ENCODE peak calls at places on chromosomes 6 and 20, in four cellular contexts. One of them, this sample, is unnamed.

GRCh38 chr20:60882776-60883303 is 369.2 kb upstream of the CDH4 start:
- DNase-seq in HS-5: no peak
- DNase-seq in transverse colon: no peak
- DNase-seq in Karpas-422: no peak
- DNase-seq in this sample: no peak

GRCh38 chr20:31617432-31618104 is 12.5 kb downstream of the ID1 start:
- DNase-seq in HS-5: no peak
- DNase-seq in transverse colon: no peak
- DNase-seq in Karpas-422: no peak
- DNase-seq in this sample: no peak

GRCh38 chr6:109897561-109898080 is 80.5 kb upstream of the GPR6 start:
- DNase-seq in HS-5: no peak
- DNase-seq in transverse colon: no peak
- DNase-seq in Karpas-422: no peak
- DNase-seq in this sample: no peak

GRCh38 chr6:70337379-70338073 is 34.6 kb upstream of the COL9A1 start:
- DNase-seq in transverse colon: no peak
- DNase-seq in Karpas-422: no peak
- DNase-seq in HS-5: no peak
- DNase-seq in this sample: no peak

GRCh38 chr20:57476641-57477461 is 48.1 kb downstream of the CTCFL start:
- DNase-seq in HS-5: no peak
- DNase-seq in transverse colon: no peak
- DNase-seq in Karpas-422: peak
- DNase-seq in this sample: no peak

GRCh38 chr6:4647414-4648365 is 128.5 kb upstream of the CDYL start:
- DNase-seq in Karpas-422: no peak
- DNase-seq in transverse colon: peak
- DNase-seq in HS-5: no peak
- DNase-seq in this sample: peak

GRCh38 chr6:154466139-154466538 is 44.3 kb downstream of the CNKSR3 start:
- DNase-seq in Karpas-422: no peak
- DNase-seq in HS-5: no peak
- DNase-seq in transverse colon: no peak
- DNase-seq in this sample: no peak

GRCh38 chr20:5039255-5039657 is 37.9 kb upstream of the SLC23A2 start:
- DNase-seq in HS-5: no peak
- DNase-seq in Karpas-422: no peak
- DNase-seq in transverse colon: no peak
- DNase-seq in this sample: no peak

GRCh38 chr6:27836080-27836782 is 76.0 kb downstream of the OR2B2 start:
- DNase-seq in HS-5: no peak
- DNase-seq in transverse colon: no peak
- DNase-seq in Karpas-422: peak
- DNase-seq in this sample: no peak

GRCh38 chr6:41371461-41371991 is 36.1 kb downstream of the NCR2 start:
- DNase-seq in Karpas-422: no peak
- DNase-seq in transverse colon: peak
- DNase-seq in HS-5: no peak
- DNase-seq in this sample: peak

GRCh38 chr6:16872543-16873230 is 111.4 kb upstream of the ATXN1 start:
- DNase-seq in transverse colon: no peak
- DNase-seq in HS-5: no peak
- DNase-seq in Karpas-422: no peak
- DNase-seq in this sample: no peak

This sample was measured in thyroid gland.